ENCODE peak calls at places on chromosomes 7 and 10, in eight cellular contexts. B is OCI-LY7, S is neural crest cell, D is T-cell, G is lower leg skin, E is AG08396, Y is AG10803, T is lower lobe of right lung. I is an unnamed sample.

GRCh38 chr7:55432937-55433784 is 68.0 kb downstream of the LANCL2 start:
- DNase-seq in T (no peak), S (no peak), G (no peak), Y (peak), B (peak), D (no peak), E (no peak), I (peak)

GRCh38 chr10:18104223-18104872 is 35.9 kb upstream of the CACNB2 start:
- DNase-seq in G (peak), Y (peak), B (peak), D (no peak), S (peak), T (peak), E (peak), I (peak)

GRCh38 chr10:8137272-8137680 is 82.8 kb downstream of the GATA3 start:
- DNase-seq in Y (no peak), S (no peak), D (peak), G (no peak), B (no peak), E (no peak), T (no peak), I (no peak)

GRCh38 chr7:37557810-37558209 is 109.1 kb upstream of the ELMO1 start:
- DNase-seq in E (no peak), Y (no peak), D (no peak), G (no peak), T (no peak), S (no peak), B (no peak), I (no peak)

GRCh38 chr10:11936389-11937152 is 106.0 kb downstream of the UPF2 start:
- DNase-seq in B (no peak), S (no peak), G (no peak), D (no peak), E (no peak), T (no peak), Y (no peak), I (no peak)

GRCh38 chr7:136956232-136956631 is 87.8 kb downstream of the CHRM2 start:
- DNase-seq in D (no peak), Y (peak), B (no peak), S (no peak), T (no peak), E (no peak), G (no peak), I (peak)

GRCh38 chr10:132387723-132388210 is 9.2 kb upstream of the PWWP2B start:
- DNase-seq in Y (peak), S (peak), B (peak), G (no peak), T (peak), D (peak), E (peak), I (no peak)

GRCh38 chr7:47711776-47712175 is 129.9 kb upstream of the TNS3 start:
- DNase-seq in D (no peak), T (no peak), G (no peak), E (no peak), S (no peak), Y (no peak), B (no peak), I (no peak)

GRCh38 chr7:46315891-46316290 is 394.8 kb upstream of the IGFBP3 start:
- DNase-seq in E (no peak), D (no peak), Y (peak), G (no peak), T (no peak), B (no peak), S (no peak), I (no peak)

GRCh38 chr10:22316286-22317120 is at the start of gene COMMD3:
- DNase-seq in E (peak), G (peak), S (peak), T (peak), D (peak), B (peak), Y (peak), I (peak)

GRCh38 chr10:7243873-7244272 is 167.0 kb downstream of the SFMBT2 start:
- DNase-seq in Y (no peak), T (no peak), G (no peak), E (no peak), S (no peak), D (no peak), B (peak), I (peak)

GRCh38 chr7:99499356-99499712 is 747 bp downstream of the ZNF394 start:
- DNase-seq in G (no peak), Y (peak), E (no peak), B (peak), T (no peak), D (no peak), S (no peak), I (peak)

GRCh38 chr10:125340871-125341270 is 180.5 kb upstream of the CTBP2 start:
- DNase-seq in T (no peak), Y (no peak), S (no peak), E (no peak), G (no peak), B (no peak), D (no peak), I (no peak)

GRCh38 chr10:98031440-98031839 is 1.0 kb upstream of the CRTAC1 start:
- DNase-seq in D (no peak), G (no peak), E (no peak), B (no peak), T (no peak), S (no peak), Y (no peak), I (no peak)

GRCh38 chr7:12982178-12982577 is 294.7 kb downstream of the ARL4A start:
- DNase-seq in G (no peak), E (no peak), D (no peak), Y (no peak), T (no peak), S (no peak), B (no peak), I (peak)

GRCh38 chr10:128304271-128304670 is 178.0 kb upstream of the MKI67 start:
- DNase-seq in E (no peak), G (no peak), S (no peak), Y (no peak), T (no peak), D (no peak), B (no peak), I (no peak)

GRCh38 chr7:24979863-24980694 is at the start of gene OSBPL3:
- DNase-seq in G (peak), S (peak), E (peak), B (peak), T (peak), D (peak), Y (peak), I (peak)

GRCh38 chr10:53314856-53315255 is 542.3 kb upstream of the MBL2 start:
- DNase-seq in D (no peak), E (peak), B (no peak), Y (peak), G (no peak), T (no peak), S (no peak), I (no peak)

GRCh38 chr7:30735631-30736030 is 16.3 kb upstream of the INMT start:
- DNase-seq in G (no peak), T (no peak), S (no peak), B (no peak), D (no peak), Y (no peak), E (no peak), I (no peak)

GRCh38 chr10:59720377-59720776 is 10.7 kb upstream of the SLC16A9 start:
- DNase-seq in D (no peak), B (no peak), E (no peak), Y (no peak), G (no peak), T (no peak), S (no peak), I (no peak)

GRCh38 chr10:24438800-24439199 is 229.9 kb downstream of the KIAA1217 start:
- DNase-seq in S (no peak), G (no peak), Y (peak), T (no peak), B (no peak), E (no peak), D (no peak), I (no peak)

GRCh38 chr7:112058654-112059053 is 147.5 kb downstream of the DOCK4 start:
- DNase-seq in T (no peak), B (no peak), G (no peak), S (no peak), Y (no peak), E (no peak), D (no peak), I (no peak)

GRCh38 chr7:129525225-129525862 is 23.0 kb downstream of the SMKR1 start:
- DNase-seq in D (no peak), S (no peak), G (no peak), B (no peak), T (no peak), Y (no peak), E (no peak), I (no peak)

GRCh38 chr7:113582471-113582870 is 336.3 kb downstream of the PPP1R3A start:
- DNase-seq in G (no peak), Y (no peak), D (no peak), T (no peak), S (no peak), E (no peak), B (no peak), I (no peak)

GRCh38 chr10:45463244-45464116 is 89.5 kb downstream of the ALOX5 start:
- DNase-seq in E (no peak), T (peak), G (no peak), D (no peak), B (peak), S (no peak), Y (peak), I (no peak)

GRCh38 chr10:62858364-62858763 is 42.2 kb upstream of the EGR2 start:
- DNase-seq in E (peak), B (no peak), S (no peak), T (no peak), G (peak), Y (peak), D (no peak), I (no peak)

GRCh38 chr7:49775065-49775948 is 1.9 kb downstream of the VWC2 start:
- DNase-seq in B (no peak), E (no peak), T (peak), G (no peak), S (peak), D (no peak), Y (no peak), I (no peak)